ENCODE peak calls at places on chromosomes 2 and 18, in five cellular contexts. Y is A549, Z is heart left ventricle, O is uterus, K is HepG2. D is an unnamed sample.

GRCh38 chr2:33477473-33478468 is 1.3 kb downstream of the RASGRP3 start:
- DNase-seq in Y (no peak), Z (peak), O (no peak), K (no peak), D (peak)

GRCh38 chr2:161101406-161101805 is 58.8 kb upstream of the TANK start:
- DNase-seq in Y (no peak), Z (no peak), O (no peak), K (no peak), D (no peak)

GRCh38 chr2:168169097-168169745 is 78.2 kb downstream of the STK39 start:
- DNase-seq in Y (no peak), Z (no peak), O (no peak), K (no peak), D (no peak)

GRCh38 chr2:129058981-129059380 is 740.3 kb upstream of the HS6ST1 start:
- DNase-seq in Y (no peak), Z (no peak), O (no peak), K (no peak), D (no peak)

GRCh38 chr2:43467889-43468288 is 127.9 kb downstream of the THADA start:
- DNase-seq in Y (no peak), Z (no peak), O (no peak), K (no peak), D (no peak)

GRCh38 chr18:51227660-51228059 is 30.2 kb upstream of the MEX3C start:
- DNase-seq in Y (no peak), Z (no peak), O (no peak), K (no peak), D (no peak)

GRCh38 chr2:88521445-88522070 is 69.1 kb upstream of the FOXI3 start:
- DNase-seq in Y (no peak), Z (no peak), O (no peak), K (no peak), D (no peak)

GRCh38 chr2:133171396-133172004 is 396.8 kb downstream of the NCKAP5 start:
- DNase-seq in Y (peak), Z (no peak), O (no peak), K (peak), D (peak)

GRCh38 chr18:9561774-9562173 is 52.6 kb downstream of the PPP4R1 start:
- DNase-seq in Y (no peak), Z (no peak), O (no peak), K (no peak), D (no peak)

GRCh38 chr2:43460141-43460540 is 135.7 kb downstream of the THADA start:
- DNase-seq in Y (no peak), Z (no peak), O (no peak), K (no peak), D (no peak)

GRCh38 chr18:58345064-58345463 is 283.8 kb downstream of the ALPK2 start:
- DNase-seq in Y (no peak), Z (no peak), O (no peak), K (no peak), D (no peak)

GRCh38 chr2:42929985-42930581 is 137.7 kb upstream of the HAAO start:
- DNase-seq in Y (no peak), Z (peak), O (no peak), K (peak), D (no peak)

GRCh38 chr2:240121675-240122074 is 14.4 kb downstream of the COPS9 start:
- DNase-seq in Y (no peak), Z (no peak), O (no peak), K (no peak), D (no peak)

GRCh38 chr2:159817278-159817677 is 19.3 kb upstream of the CD302 start:
- DNase-seq in Y (no peak), Z (no peak), O (no peak), K (no peak), D (no peak)

GRCh38 chr2:134575888-134576287 is 142.9 kb downstream of the TMEM163 start:
- DNase-seq in Y (no peak), Z (no peak), O (no peak), K (no peak), D (no peak)

GRCh38 chr2:236551843-236552542 is 17.6 kb upstream of the ACKR3 start:
- DNase-seq in Y (no peak), Z (no peak), O (no peak), K (no peak), D (no peak)

GRCh38 chr2:1814616-1815015 is 70.3 kb upstream of the PXDN start:
- DNase-seq in Y (no peak), Z (no peak), O (no peak), K (no peak), D (no peak)

GRCh38 chr2:79162801-79163200 is 3.2 kb upstream of the REG3A start:
- DNase-seq in Y (no peak), Z (no peak), O (no peak), K (no peak), D (no peak)

GRCh38 chr2:234839285-234839684 is 112.5 kb upstream of the SH3BP4 start:
- DNase-seq in Y (peak), Z (no peak), O (no peak), K (peak), D (no peak)

GRCh38 chr2:136327162-136327852 is 209.4 kb upstream of the CXCR4 start:
- DNase-seq in Y (peak), Z (no peak), O (no peak), K (no peak), D (no peak)

GRCh38 chr2:127615511-127616166 is 30.3 kb upstream of the GPR17 start:
- DNase-seq in Y (no peak), Z (no peak), O (no peak), K (no peak), D (no peak)

GRCh38 chr2:181588546-181588945 is 68.4 kb downstream of the CERKL start:
- DNase-seq in Y (no peak), Z (no peak), O (no peak), K (no peak), D (no peak)

GRCh38 chr2:41870948-41871522 is 176.8 kb upstream of the PKDCC start:
- DNase-seq in Y (no peak), Z (no peak), O (no peak), K (no peak), D (no peak)

GRCh38 chr18:79396431-79397287 is 929 bp downstream of the NFATC1 start:
- DNase-seq in Y (peak), Z (peak), O (peak), K (no peak), D (peak)

GRCh38 chr18:74963820-74964446 is 245.0 kb downstream of the PTGR3 start:
- DNase-seq in Y (peak), Z (peak), O (no peak), K (peak), D (peak)

GRCh38 chr2:15069149-15069548 is 436.6 kb downstream of the LRATD1 start:
- DNase-seq in Y (no peak), Z (no peak), O (no peak), K (no peak), D (no peak)

GRCh38 chr2:229178706-229179105 is 92.4 kb downstream of the PID1 start:
- DNase-seq in Y (no peak), Z (no peak), O (no peak), K (no peak), D (no peak)

GRCh38 chr2:27776097-27776496 is 4.6 kb downstream of the MRPL33 start:
- DNase-seq in Y (no peak), Z (peak), O (peak), K (no peak), D (no peak)

GRCh38 chr2:157304811-157305712 is 20.6 kb downstream of the ERMN start:
- DNase-seq in Y (no peak), Z (no peak), O (no peak), K (no peak), D (no peak)

GRCh38 chr2:16973586-16974274 is 308.1 kb upstream of the CYRIA start:
- DNase-seq in Y (no peak), Z (no peak), O (no peak), K (no peak), D (no peak)

GRCh38 chr2:215711484-215712034 is 275.7 kb upstream of the FN1 start:
- DNase-seq in Y (peak), Z (no peak), O (no peak), K (peak), D (no peak)

GRCh38 chr18:48928787-48929186 is 22.0 kb downstream of the SMAD7 start:
- DNase-seq in Y (no peak), Z (peak), O (no peak), K (peak), D (no peak)

GRCh38 chr18:63741769-63742168 is 33.4 kb upstream of the SERPINB7 start:
- DNase-seq in Y (peak), Z (no peak), O (no peak), K (no peak), D (peak)

GRCh38 chr2:200812122-200813022 is 662 bp downstream of the BZW1 start:
- DNase-seq in Y (peak), Z (peak), O (peak), K (peak), D (peak)

GRCh38 chr2:234240917-234241316 is 190.4 kb downstream of the SPP2 start:
- DNase-seq in Y (no peak), Z (no peak), O (no peak), K (no peak), D (no peak)

GRCh38 chr2:239765911-239766310 is 259.2 kb downstream of the NDUFA10 start:
- DNase-seq in Y (no peak), Z (no peak), O (no peak), K (no peak), D (no peak)

GRCh38 chr2:69026026-69026425 is 13.0 kb downstream of the ANTXR1 start:
- DNase-seq in Y (peak), Z (no peak), O (no peak), K (peak), D (peak)

GRCh38 chr2:237541242-237541641 is 25.1 kb upstream of the PRLH start:
- DNase-seq in Y (no peak), Z (no peak), O (no peak), K (no peak), D (no peak)

GRCh38 chr2:69704446-69704845 is 37.5 kb upstream of the ANXA4 start:
- DNase-seq in Y (no peak), Z (no peak), O (no peak), K (no peak), D (no peak)

DNA sequence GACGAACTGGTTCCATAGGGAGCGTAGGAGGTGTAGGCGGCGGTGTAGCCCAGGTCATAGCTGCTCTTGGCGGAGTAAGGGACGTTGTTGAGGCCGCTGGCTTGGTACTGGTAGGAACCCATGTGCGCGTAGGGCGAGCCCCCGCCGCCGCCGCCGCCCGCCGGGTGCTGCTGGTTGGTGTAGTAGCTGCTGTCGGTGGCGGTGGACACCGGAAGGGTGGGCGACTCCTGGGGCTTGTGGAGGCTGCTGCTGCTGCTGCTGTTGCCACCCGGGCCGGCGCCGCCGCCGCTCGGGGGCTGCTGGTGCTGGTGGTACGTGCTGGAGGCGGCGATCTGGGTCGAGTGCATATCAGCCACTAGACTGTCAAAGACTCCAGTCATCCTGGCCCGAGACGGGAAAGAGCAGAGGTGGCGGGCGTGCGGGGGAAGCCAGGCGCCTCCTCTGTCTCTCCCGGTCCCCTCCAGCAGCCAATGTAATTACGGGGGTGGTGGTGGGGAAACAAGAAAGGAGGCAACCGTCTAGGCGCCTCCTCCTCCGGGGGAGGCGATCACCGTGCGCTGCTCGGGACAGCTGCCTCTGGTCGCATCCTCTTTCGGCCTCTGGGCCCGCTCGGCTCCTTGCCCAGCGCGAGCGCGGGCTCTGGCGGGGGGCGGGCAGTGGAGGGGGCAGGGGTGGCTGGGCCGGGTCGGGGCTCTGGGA is 392 bp downstream of the DLX2 start:
- DNase-seq in Y (no peak), Z (no peak), O (no peak), K (no peak), D (peak)
- TF ChIP-seq POLR2A in Y (no peak), Z (no peak), O (no peak), K (no peak), D (no peak)

GRCh38 chr2:62505649-62506420 is at the start of gene TMEM17:
- DNase-seq in Y (peak), Z (peak), O (peak), K (no peak), D (peak)
- TF ChIP-seq POLR2A in Y (peak), Z (peak), O (peak), K (no peak), D (peak)

GRCh38 chr18:7590800-7591560 is 23.9 kb downstream of the PTPRM start:
- DNase-seq in Y (no peak), Z (no peak), O (no peak), K (no peak), D (no peak)
- TF ChIP-seq POLR2A in Y (no peak), Z (no peak), O (no peak), K (no peak), D (no peak)

GRCh38 chr2:241551599-241551997 is 6.9 kb upstream of the BOK start:
- DNase-seq in Y (no peak), Z (no peak), O (no peak), K (no peak), D (no peak)

GRCh38 chr2:241551998-241552737 is 6.4 kb upstream of the BOK start:
- DNase-seq in Y (no peak), Z (peak), O (no peak), K (no peak), D (no peak)

GRCh38 chr2:241553981-241554380 is 4.6 kb upstream of the BOK start:
- DNase-seq in Y (no peak), Z (no peak), O (no peak), K (no peak), D (no peak)

GRCh38 chr2:241554610-241555322 is 3.8 kb upstream of the BOK start:
- DNase-seq in Y (no peak), Z (no peak), O (no peak), K (no peak), D (no peak)

GRCh38 chr2:241553512-241553830 is 5.1 kb upstream of the BOK start:
- DNase-seq in Y (no peak), Z (no peak), O (no peak), K (no peak), D (no peak)
- TF ChIP-seq POLR2A in Y (no peak), Z (no peak), O (no peak), K (no peak), D (no peak)

GRCh38 chr2:217900780-217901360 is 101.9 kb downstream of the TNS1 start:
- DNase-seq in Y (no peak), Z (peak), O (no peak), K (no peak), D (no peak)

GRCh38 chr2:217900010-217900779 is 102.6 kb downstream of the TNS1 start:
- DNase-seq in Y (peak), Z (no peak), O (no peak), K (peak), D (no peak)

GRCh38 chr2:217897091-217897715 is 105.6 kb downstream of the TNS1 start:
- DNase-seq in Y (no peak), Z (peak), O (peak), K (no peak), D (no peak)

GRCh38 chr2:217899231-217900009 is 103.4 kb downstream of the TNS1 start:
- DNase-seq in Y (peak), Z (peak), O (peak), K (peak), D (peak)

DNA sequence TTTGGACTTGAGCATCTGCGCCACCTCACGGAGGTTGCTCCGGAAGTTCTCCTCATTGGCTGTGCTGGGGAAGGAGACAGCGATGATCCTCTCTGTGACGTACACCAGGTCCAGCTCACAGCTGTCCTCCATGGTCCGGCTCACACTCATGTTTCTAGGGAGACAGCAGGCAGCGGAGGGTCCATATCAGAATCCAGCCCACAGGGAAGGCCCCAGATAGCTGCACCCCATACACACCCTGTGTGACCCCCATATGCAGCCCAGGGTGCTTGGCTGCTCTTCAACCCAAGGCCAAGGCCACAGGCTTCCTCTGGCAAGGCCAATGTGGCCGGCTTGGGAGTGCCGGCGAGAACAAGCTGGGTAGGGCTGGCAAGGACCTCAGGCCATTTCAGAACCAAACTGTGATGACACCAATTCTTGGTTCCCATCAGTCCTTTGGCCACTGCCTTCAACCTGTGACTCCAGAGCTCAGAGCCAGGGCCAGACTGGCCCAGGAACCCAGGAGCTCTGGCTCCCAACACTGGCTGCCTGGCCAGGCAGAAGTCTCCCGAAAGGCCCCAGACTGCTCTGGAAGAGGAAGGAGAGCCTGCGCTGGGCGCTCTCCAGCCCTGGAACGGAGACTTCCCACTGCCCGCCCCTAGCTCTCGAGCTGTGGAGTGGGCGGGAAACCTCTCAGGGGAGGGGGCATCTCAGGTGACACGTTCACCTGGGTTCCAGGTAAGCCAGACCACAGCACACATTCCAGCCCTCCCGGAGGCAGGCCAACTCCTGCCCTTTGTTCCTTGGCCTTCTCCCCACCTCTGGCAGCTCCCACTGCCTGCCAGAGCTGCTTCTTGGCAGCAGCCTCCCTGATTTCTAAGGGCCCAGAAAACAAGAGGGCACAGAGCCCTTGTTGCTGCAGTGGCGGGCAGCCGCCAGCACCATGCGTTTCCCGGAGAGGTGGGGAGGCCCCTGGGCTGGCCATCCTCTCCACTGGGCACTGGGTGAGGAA is 104.7 kb downstream of the TNS1 start:
- DNase-seq in Y (no peak), Z (peak), O (peak), K (no peak), D (no peak)
- TF ChIP-seq POLR2A in Y (no peak), Z (no peak), O (no peak), K (no peak), D (no peak)

D was measured in erythroblast.